ENCODE peak calls at places on chromosomes 2 and 18, in ten cellular contexts. C is heart left ventricle, M is breast epithelium, X is WERI-Rb-1, P is WTC11, I is progenitor cell of endocrine pancreas, D is kidney, T is transverse colon, W is osteocyte, B is bronchial epithelial cell. Y is an unnamed sample.
A peak's percentile ranks its signal among the peaks of the same experiment; 100 is the strongest.

GRCh38 chr18:26656401-26656943 is 108.1 kb upstream of the KCTD1 start:
- DNase-seq in I (no peak), B (no peak), M (no peak), P (peak; percentile 35), C (peak; percentile 30), X (no peak), W (no peak), D (peak; percentile 71), T (no peak), Y (peak; percentile 59)

GRCh38 chr2:174327559-174327897 is 7.2 kb upstream of the SP9 start:
- DNase-seq in C (no peak), X (no peak), T (no peak), I (no peak), P (no peak), M (no peak), B (no peak), D (no peak), W (no peak), Y (no peak)

GRCh38 chr2:18651842-18652774 is 62.7 kb upstream of the NT5C1B start:
- DNase-seq in W (no peak), T (no peak), B (no peak), M (no peak), P (no peak), C (no peak), I (no peak), D (no peak), X (no peak), Y (no peak)

GRCh38 chr2:149735237-149735958 is 147.8 kb upstream of the MMADHC start:
- DNase-seq in W (no peak), P (no peak), C (no peak), M (no peak), I (no peak), D (no peak), X (no peak), B (peak; percentile 7), T (no peak), Y (no peak)

GRCh38 chr18:49855711-49856110 is 42.4 kb upstream of the ACAA2 start:
- DNase-seq in P (no peak), T (no peak), B (no peak), M (no peak), D (no peak), W (no peak), X (no peak), C (no peak), I (no peak), Y (no peak)

GRCh38 chr2:234537929-234538328 is 41.0 kb upstream of the ARL4C start:
- DNase-seq in W (no peak), C (no peak), M (no peak), I (no peak), B (no peak), D (no peak), P (no peak), T (no peak), X (no peak), Y (no peak)

GRCh38 chr2:237550057-237550415 is 16.3 kb upstream of the PRLH start:
- DNase-seq in I (no peak), M (no peak), T (no peak), C (no peak), X (no peak), D (peak; percentile 57), P (no peak), W (no peak), B (no peak), Y (no peak)

GRCh38 chr18:76922107-76922506 is 99.8 kb downstream of the ZNF236 start:
- DNase-seq in B (peak; percentile 8), D (no peak), M (no peak), I (no peak), W (no peak), C (peak; percentile 43), X (peak; percentile 73), T (peak; percentile 64), P (peak; percentile 62), Y (no peak)

GRCh38 chr2:148021059-148021985 is at the start of gene MBD5:
- DNase-seq in T (peak; percentile 46), W (no peak), C (peak; percentile 35), M (no peak), B (no peak), P (peak; percentile 49), D (peak; percentile 83), X (peak; percentile 65), I (no peak), Y (peak; percentile 62)

GRCh38 chr2:47339745-47340541 is 63.0 kb upstream of the MSH2 start:
- DNase-seq in I (no peak), W (no peak), X (no peak), C (no peak), T (peak; percentile 63), B (peak; percentile 100), D (peak; percentile 82), M (peak; percentile 76), P (no peak), Y (no peak)

GRCh38 chr2:85713836-85714235 is 19.7 kb downstream of the GNLY start:
- DNase-seq in T (no peak), W (no peak), M (no peak), X (no peak), I (no peak), P (no peak), D (no peak), C (peak; percentile 66), B (no peak), Y (no peak)

GRCh38 chr2:152743004-152743403 is 24.6 kb downstream of the ARL6IP6 start:
- DNase-seq in P (no peak), W (no peak), T (no peak), B (peak; percentile 26), M (no peak), D (no peak), I (no peak), C (no peak), X (no peak), Y (no peak)
- TF ChIP-seq CTCF in P (peak; percentile 19), W (peak; percentile 43), T (peak; percentile 38), B (peak; percentile 32), M (peak; percentile 13), D (peak; percentile 54), I (peak; percentile 58), C (peak; percentile 29), X (peak; percentile 42), Y (no peak)

GRCh38 chr2:191152841-191153240 is 2.0 kb upstream of the STAT4 start:
- DNase-seq in X (no peak), W (no peak), M (no peak), I (no peak), T (no peak), C (no peak), D (peak; percentile 36), B (peak; percentile 79), P (no peak), Y (no peak)

GRCh38 chr2:191151315-191151698 is 513 bp upstream of the STAT4 start:
- DNase-seq in T (no peak), W (no peak), P (peak; percentile 19), I (no peak), B (no peak), X (no peak), M (no peak), D (peak; percentile 63), C (no peak), Y (no peak)

GRCh38 chr2:191158179-191158578 is 7.4 kb upstream of the STAT4 start:
- DNase-seq in X (no peak), I (no peak), W (no peak), T (no peak), P (no peak), M (no peak), B (no peak), D (no peak), C (no peak), Y (no peak)

GRCh38 chr2:191158751-191159150 is 8.0 kb upstream of the STAT4 start:
- DNase-seq in X (no peak), C (no peak), W (no peak), B (no peak), I (no peak), D (no peak), P (no peak), T (no peak), M (no peak), Y (no peak)

DNA sequence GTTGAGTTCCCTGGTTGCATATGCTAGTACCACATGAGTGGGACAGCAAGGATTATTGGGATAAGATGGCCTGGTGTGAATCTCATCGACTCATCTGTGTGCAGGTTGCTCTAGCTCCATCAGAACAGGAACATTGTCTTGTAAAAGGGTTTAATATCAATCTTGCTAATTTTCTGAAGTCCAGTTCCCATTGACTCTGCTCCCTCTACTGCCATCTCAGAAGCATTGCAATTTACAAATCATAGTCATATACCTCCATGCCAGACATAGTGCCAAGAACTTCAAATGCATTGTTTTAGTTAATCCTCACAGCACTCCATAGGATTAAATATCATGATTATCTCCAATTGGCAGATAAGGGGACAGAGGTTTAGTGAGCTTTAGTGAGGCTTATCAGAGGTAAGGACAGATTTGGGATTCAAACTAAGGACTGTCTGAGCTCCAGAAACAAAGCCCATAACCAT is 4.8 kb upstream of the STAT4 start:
- DNase-seq in X (peak; percentile 19), M (no peak), P (no peak), I (no peak), C (no peak), T (no peak), D (no peak), W (no peak), B (peak; percentile 59), Y (no peak)
- TF ChIP-seq CTCF in X (peak; percentile 45), M (peak; percentile 14), P (peak; percentile 27), I (peak; percentile 52), C (peak; percentile 32), T (peak; percentile 26), D (peak; percentile 53), W (peak; percentile 74), B (peak; percentile 66), Y (no peak)

GRCh38 chr18:22813648-22814328 is 119.3 kb upstream of the RBBP8 start:
- DNase-seq in P (no peak), T (no peak), M (no peak), C (no peak), W (no peak), I (no peak), B (peak; percentile 63), D (no peak), X (peak; percentile 15), Y (no peak)
- TF ChIP-seq CTCF in P (no peak), T (peak; percentile 41), M (peak; percentile 19), C (peak; percentile 28), W (peak; percentile 63), I (peak; percentile 66), B (peak; percentile 59), D (peak; percentile 65), X (peak; percentile 42), Y (peak; percentile 70)

GRCh38 chr2:207710814-207711740 is at the start of gene CCNYL1:
- DNase-seq in I (peak; percentile 97), M (peak; percentile 98), D (peak; percentile 100), T (peak; percentile 99), W (peak; percentile 100), X (peak; percentile 99), B (peak; percentile 96), C (peak; percentile 100), P (peak; percentile 99), Y (peak; percentile 95)
- TF ChIP-seq CTCF in I (peak; percentile 14), M (peak; percentile 18), D (no peak), T (no peak), W (peak; percentile 26), X (no peak), B (peak; percentile 20), C (peak; percentile 25), P (no peak), Y (no peak)

GRCh38 chr18:13726228-13726971 is at the start of the genes FAM210A and RNMT:
- DNase-seq in C (peak; percentile 98), B (peak; percentile 89), X (peak; percentile 96), I (peak; percentile 87), D (peak; percentile 99), T (peak; percentile 97), P (peak; percentile 87), M (peak; percentile 92), W (peak; percentile 97), Y (peak; percentile 89)
- TF ChIP-seq CTCF in C (no peak), B (peak; percentile 9), X (peak; percentile 16), I (no peak), D (peak; percentile 10), T (no peak), P (no peak), M (no peak), W (no peak), Y (no peak)